ENCODE peak calls at places on chromosomes 13 and 19, in ten cellular contexts. H is GM12891, M is GM23338, V is spleen, F is breast epithelium, J is HCT116, T is endothelial cell of umbilical vein, U is SK-N-SH, O is transverse colon, D is suprapubic skin. W is an unnamed sample.

GRCh38 chr19:46298477-46299003 is 1.7 kb downstream of the HIF3A start:
- DNase-seq in D (peak; percentile 64), H (no peak), U (no peak), T (peak; percentile 18), M (peak; percentile 45), F (no peak), J (no peak), O (no peak), V (no peak), W (peak; percentile 36)

GRCh38 chr13:99289674-99290337 is 17.4 kb downstream of the GPR183 start:
- DNase-seq in O (no peak), J (no peak), V (no peak), F (no peak), T (no peak), M (no peak), U (no peak), H (no peak), D (no peak), W (no peak)

GRCh38 chr13:74629985-74630384 is 495.8 kb upstream of the KLF12 start:
- DNase-seq in T (no peak), H (no peak), D (no peak), O (no peak), V (no peak), M (no peak), F (no peak), J (no peak), U (no peak), W (no peak)

GRCh38 chr19:8569066-8569761 is 8.0 kb downstream of the MYO1F start:
- DNase-seq in D (peak; percentile 66), H (peak; percentile 84), F (no peak), M (no peak), T (no peak), U (no peak), O (peak; percentile 62), J (peak; percentile 49), V (peak; percentile 89), W (peak; percentile 79)

GRCh38 chr19:17687857-17688784 is at the start of gene UNC13A:
- DNase-seq in V (peak; percentile 75), M (peak; percentile 88), F (no peak), T (no peak), U (peak; percentile 96), H (no peak), O (peak; percentile 13), D (no peak), J (no peak), W (peak; percentile 92)

GRCh38 chr13:79966502-79966901 is 374.4 kb downstream of the SPRY2 start:
- DNase-seq in M (peak; percentile 71), J (no peak), V (no peak), F (no peak), D (no peak), T (no peak), U (no peak), O (no peak), H (no peak), W (no peak)

GRCh38 chr13:28171266-28171665 is 32.9 kb downstream of the PAN3 start:
- DNase-seq in O (no peak), U (no peak), D (no peak), J (no peak), T (no peak), M (no peak), V (no peak), H (no peak), F (no peak), W (no peak)

GRCh38 chr13:110017379-110017778 is 231.0 kb upstream of the IRS2 start:
- DNase-seq in D (no peak), F (no peak), T (no peak), M (peak; percentile 53), V (no peak), J (peak; percentile 74), O (no peak), H (no peak), U (no peak), W (no peak)

GRCh38 chr19:6723108-6723618 is 2.7 kb upstream of the C3 start:
- DNase-seq in O (no peak), F (no peak), D (peak; percentile 72), J (no peak), U (no peak), M (peak; percentile 66), V (no peak), H (no peak), T (no peak), W (no peak)

GRCh38 chr19:46466536-46467199 is 4.7 kb downstream of the PNMA8A start:
- DNase-seq in F (no peak), J (no peak), D (no peak), H (no peak), O (peak; percentile 30), U (no peak), V (no peak), M (no peak), T (no peak), W (no peak)

GRCh38 chr19:46402725-46403124 is 10.6 kb downstream of the CCDC8 start:
- DNase-seq in U (no peak), V (peak; percentile 46), J (no peak), M (no peak), D (peak; percentile 55), H (no peak), O (no peak), F (no peak), T (no peak), W (no peak)

GRCh38 chr13:24627090-24627714 is 53.0 kb upstream of the ATP12A start:
- DNase-seq in H (no peak), F (no peak), J (peak; percentile 4), V (no peak), U (peak; percentile 49), T (no peak), D (no peak), M (peak; percentile 90), O (no peak), W (peak; percentile 85)

GRCh38 chr19:31347828-31348314 is 1.4 kb downstream of the TSHZ3 start:
- DNase-seq in U (no peak), D (no peak), O (no peak), M (no peak), F (no peak), J (no peak), T (no peak), V (no peak), H (no peak), W (no peak)

GRCh38 chr13:110471833-110472162 is 89.7 kb downstream of the RAB20 start:
- DNase-seq in D (no peak), O (peak; percentile 60), U (no peak), M (no peak), V (peak; percentile 87), J (no peak), H (peak; percentile 80), T (no peak), F (no peak), W (no peak)

GRCh38 chr13:76737526-76737925 is 148.7 kb downstream of the KCTD12 start:
- DNase-seq in D (no peak), H (no peak), T (no peak), M (no peak), V (no peak), F (no peak), J (no peak), O (no peak), U (no peak), W (no peak)
- TF ChIP-seq POLR2AphosphoS5 in D (no peak), H (no peak), T (no peak), M (no peak), V (no peak), F (no peak), J (no peak), O (no peak), U (no peak), W (no peak)

DNA sequence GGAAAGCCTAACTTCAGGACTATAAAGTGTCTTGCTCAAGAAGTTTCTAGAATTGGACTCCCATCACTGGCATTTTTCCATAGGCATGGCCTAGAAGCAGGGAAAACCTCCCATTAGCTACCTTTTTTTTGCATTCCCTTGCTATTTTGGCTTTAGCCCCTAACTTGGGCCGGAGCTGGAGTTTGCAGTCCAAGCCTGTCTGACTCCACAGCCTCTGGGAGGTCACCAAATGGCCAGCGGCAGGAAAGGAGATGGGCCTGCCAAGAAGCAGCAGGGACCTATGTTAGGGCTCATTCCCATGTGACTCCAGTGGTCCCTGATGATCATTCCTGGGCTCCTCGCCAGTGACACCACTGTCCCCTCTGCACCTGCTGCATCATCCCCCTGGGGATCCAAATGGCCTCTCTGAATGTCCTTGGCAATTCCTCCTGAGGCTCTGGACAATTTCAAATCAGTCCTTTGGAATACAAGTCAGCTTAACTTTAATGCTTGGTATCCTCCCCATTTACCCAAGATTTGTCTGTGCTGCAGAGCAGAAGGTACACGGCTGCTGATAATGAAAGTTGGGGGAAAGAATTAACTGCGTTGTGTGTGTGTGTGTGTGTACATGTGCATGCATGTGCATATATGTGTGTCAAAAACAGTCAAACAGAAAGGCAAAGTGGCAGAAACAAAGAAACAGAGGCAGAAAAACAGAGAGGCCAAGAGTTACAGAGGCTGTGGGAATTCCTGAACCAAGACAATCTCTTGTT is 69.8 kb upstream of the SERP2 start:
- DNase-seq in M (no peak), H (no peak), O (peak; percentile 41), T (no peak), U (peak; percentile 9), D (no peak), F (peak; percentile 53), V (no peak), J (no peak), W (no peak)
- TF ChIP-seq POLR2AphosphoS5 in M (no peak), H (no peak), O (peak; percentile 46), T (no peak), U (no peak), D (no peak), F (peak; percentile 95), V (no peak), J (no peak), W (no peak)

DNA sequence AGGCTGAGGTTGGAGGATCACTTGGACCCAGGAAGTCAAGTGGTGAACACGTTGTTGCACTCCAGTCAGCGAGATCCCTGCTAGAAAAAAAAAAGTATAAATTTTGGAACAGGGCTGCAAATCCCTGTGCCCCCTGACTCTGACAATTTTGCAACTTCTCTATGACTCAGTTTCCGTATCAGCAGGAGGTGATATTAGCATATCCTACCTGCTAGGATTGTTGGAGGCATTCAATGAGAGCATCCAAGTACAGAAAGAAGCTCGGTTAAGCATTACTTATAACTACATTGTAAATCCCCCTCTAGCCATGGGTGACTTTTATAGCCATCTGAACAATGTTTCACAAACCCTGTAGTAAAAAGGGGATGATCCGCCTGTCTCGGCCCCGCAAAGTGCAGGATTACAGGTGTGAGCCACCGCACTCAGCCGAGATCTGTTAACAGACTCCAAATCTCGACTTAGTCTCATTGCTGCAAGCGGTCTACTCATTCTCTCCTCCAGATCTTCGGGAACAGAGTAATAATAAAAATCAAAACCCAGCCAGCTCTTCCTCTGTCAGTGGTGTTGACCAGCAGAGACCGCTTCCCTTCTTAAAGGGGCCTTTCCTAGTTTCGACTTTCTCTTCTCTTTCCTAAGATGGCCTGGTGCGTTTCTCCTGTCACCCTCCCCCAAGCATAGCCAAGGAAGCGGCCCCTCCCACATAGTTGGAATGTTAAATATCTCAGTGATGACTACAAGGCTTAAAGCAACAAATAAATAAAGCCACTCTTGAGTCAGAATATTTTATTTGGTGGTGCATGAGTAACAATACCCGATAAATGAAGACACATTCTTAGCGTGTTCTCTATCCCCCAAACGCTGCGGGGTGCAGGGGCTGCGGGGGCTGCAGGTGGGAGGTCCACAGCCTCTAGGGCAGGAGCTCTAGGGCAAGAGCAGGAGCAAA is 10.3 kb upstream of the BICRA start:
- DNase-seq in O (peak; percentile 59), U (no peak), J (peak; percentile 61), M (peak; percentile 97), V (no peak), H (no peak), D (peak; percentile 79), F (no peak), T (peak; percentile 86), W (peak; percentile 37)
- TF ChIP-seq POLR2AphosphoS5 in O (peak; percentile 61), U (peak; percentile 47), J (no peak), M (peak; percentile 23), V (no peak), H (no peak), D (no peak), F (no peak), T (peak; percentile 66), W (peak; percentile 47)

GRCh38 chr19:16124953-16125352 is 13.3 kb downstream of the RAB8A start:
- DNase-seq in M (no peak), H (no peak), O (no peak), D (no peak), U (no peak), J (no peak), T (no peak), V (no peak), F (no peak), W (no peak)
- TF ChIP-seq POLR2AphosphoS5 in M (no peak), H (no peak), O (no peak), D (no peak), U (no peak), J (no peak), T (no peak), V (no peak), F (no peak), W (no peak)

W was measured in upper lobe of left lung.